ENCODE peak calls at places on chromosomes 12 and 14, in four cellular contexts. C is OCI-LY7, D is cardiac fibroblast, B is lower lobe of right lung. R is an unnamed sample.

GRCh38 chr12:25249951-25250738 is 584 bp downstream of the KRAS start:
- DNase-seq in D (peak), C (peak), B (peak), R (peak)

GRCh38 chr12:68675098-68675842 is 11.5 kb upstream of the NUP107 start:
- DNase-seq in C (peak), D (no peak), B (peak), R (peak)

GRCh38 chr12:68335462-68335861 is 3.3 kb upstream of the MDM1 start:
- DNase-seq in C (no peak), B (no peak), D (no peak), R (no peak)

GRCh38 chr12:52903855-52904508 is 894 bp downstream of the KRT8 start:
- DNase-seq in C (no peak), D (peak), B (peak), R (peak)

GRCh38 chr14:70170976-70171375 is 17.8 kb downstream of the SLC8A3 start:
- DNase-seq in B (no peak), C (no peak), D (no peak), R (no peak)

GRCh38 chr12:15699886-15700285 is 89.3 kb downstream of the EPS8 start:
- DNase-seq in C (no peak), B (no peak), D (peak), R (no peak)

GRCh38 chr12:62785941-62786559 is 148.9 kb downstream of the PPM1H start:
- DNase-seq in C (no peak), B (no peak), D (peak), R (no peak)

GRCh38 chr14:86404425-86404824 is 874.5 kb downstream of the FLRT2 start:
- DNase-seq in B (no peak), D (no peak), C (no peak), R (no peak)

GRCh38 chr14:91245029-91245428 is 525 bp upstream of the GPR68 start:
- DNase-seq in D (no peak), C (no peak), B (no peak), R (no peak)

GRCh38 chr14:95515523-95516517 is 630 bp downstream of the SYNE3 start:
- DNase-seq in D (peak), B (peak), C (peak), R (peak)

GRCh38 chr12:44294649-44295048 is 458.8 kb downstream of the TMEM117 start:
- DNase-seq in D (no peak), B (no peak), C (peak), R (no peak)

GRCh38 chr12:16294589-16294988 is 17.1 kb upstream of the SLC15A5 start:
- DNase-seq in B (no peak), D (no peak), C (no peak), R (no peak)

GRCh38 chr12:115000038-115000437 is 316.1 kb upstream of the TBX3 start:
- DNase-seq in C (peak), B (no peak), D (peak), R (no peak)

GRCh38 chr12:131621701-131622421 is 89.0 kb upstream of the SFSWAP start:
- DNase-seq in C (no peak), D (no peak), B (no peak), R (no peak)

GRCh38 chr12:77118696-77119095 is 53.3 kb upstream of the E2F7 start:
- DNase-seq in B (no peak), C (no peak), D (peak), R (no peak)

DNA sequence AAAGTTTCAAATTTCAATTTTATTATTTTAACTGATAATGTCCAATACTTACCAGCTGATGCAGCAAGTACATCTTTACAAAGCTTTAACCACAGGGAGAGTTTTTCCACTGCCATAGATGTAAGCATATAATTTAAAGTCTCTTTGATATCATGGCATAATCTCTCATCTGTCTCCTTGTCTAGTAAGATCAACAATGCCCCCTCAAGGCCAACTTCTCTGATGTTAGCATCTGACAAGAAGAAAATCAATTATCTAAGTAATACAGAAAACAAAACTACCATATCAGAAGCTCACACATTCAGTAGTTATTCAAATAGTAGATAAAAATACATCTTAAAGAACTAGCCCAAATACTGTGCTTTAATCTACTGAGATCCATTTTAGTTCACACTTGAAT is 94.2 kb downstream of the HEATR5A start:
- DNase-seq in B (no peak), D (peak), C (peak), R (no peak)
- TF ChIP-seq CTCF in B (no peak), D (no peak), C (peak), R (no peak)

GRCh38 chr12:108517288-108518100 is 2.4 kb downstream of the FICD start:
- DNase-seq in D (no peak), B (no peak), C (no peak), R (no peak)

GRCh38 chr12:108515916-108516315 is 839 bp downstream of the FICD start:
- DNase-seq in D (peak), C (peak), B (no peak), R (no peak)

GRCh38 chr12:108514468-108514972 is 557 bp upstream of the FICD start:
- DNase-seq in B (no peak), C (no peak), D (no peak), R (no peak)

GRCh38 chr12:108516511-108517275 is 1.6 kb downstream of the FICD start:
- DNase-seq in B (no peak), C (peak), D (peak), R (no peak)

GRCh38 chr12:108514973-108515814 is at the start of gene FICD:
- DNase-seq in C (peak), B (peak), D (peak), R (peak)
- TF ChIP-seq CTCF in C (no peak), B (no peak), D (no peak), R (no peak)

GRCh38 chr12:7588703-7589329 is 76.9 kb downstream of the APOBEC1 start:
- DNase-seq in D (peak), C (peak), B (no peak), R (no peak)
- TF ChIP-seq CTCF in D (peak), C (peak), B (peak), R (peak)

GRCh38 chr14:31902915-31903646 is 174.0 kb upstream of the ARHGAP5 start:
- DNase-seq in D (no peak), C (no peak), B (no peak), R (no peak)

GRCh38 chr14:31898835-31899528 is 178.1 kb upstream of the ARHGAP5 start:
- DNase-seq in C (no peak), D (no peak), B (no peak), R (no peak)

GRCh38 chr14:31897581-31898186 is 179.4 kb upstream of the ARHGAP5 start:
- DNase-seq in B (no peak), C (no peak), D (peak), R (no peak)

DNA sequence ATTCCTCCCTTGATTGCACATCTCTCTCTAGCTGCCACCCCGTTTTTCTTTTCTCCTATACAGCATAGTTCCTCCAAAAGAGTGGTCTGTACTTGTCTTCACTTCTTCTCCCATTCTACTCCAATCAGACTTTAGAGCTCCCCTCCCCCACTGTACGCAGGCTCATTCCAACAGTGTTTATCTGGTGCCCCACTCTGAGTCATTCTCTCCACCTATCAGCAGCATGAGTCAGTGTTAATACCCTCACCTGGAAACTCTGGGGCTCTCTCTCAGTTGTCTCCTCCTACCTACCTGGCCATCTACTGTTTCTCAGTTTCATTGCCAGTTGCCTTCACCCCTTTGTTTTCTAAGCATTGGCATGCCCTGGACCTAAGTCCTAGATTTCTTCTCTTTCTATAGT is 175.1 kb upstream of the ARHGAP5 start:
- DNase-seq in C (no peak), B (no peak), D (no peak), R (no peak)
- TF ChIP-seq CTCF in C (no peak), B (no peak), D (no peak), R (no peak)

DNA sequence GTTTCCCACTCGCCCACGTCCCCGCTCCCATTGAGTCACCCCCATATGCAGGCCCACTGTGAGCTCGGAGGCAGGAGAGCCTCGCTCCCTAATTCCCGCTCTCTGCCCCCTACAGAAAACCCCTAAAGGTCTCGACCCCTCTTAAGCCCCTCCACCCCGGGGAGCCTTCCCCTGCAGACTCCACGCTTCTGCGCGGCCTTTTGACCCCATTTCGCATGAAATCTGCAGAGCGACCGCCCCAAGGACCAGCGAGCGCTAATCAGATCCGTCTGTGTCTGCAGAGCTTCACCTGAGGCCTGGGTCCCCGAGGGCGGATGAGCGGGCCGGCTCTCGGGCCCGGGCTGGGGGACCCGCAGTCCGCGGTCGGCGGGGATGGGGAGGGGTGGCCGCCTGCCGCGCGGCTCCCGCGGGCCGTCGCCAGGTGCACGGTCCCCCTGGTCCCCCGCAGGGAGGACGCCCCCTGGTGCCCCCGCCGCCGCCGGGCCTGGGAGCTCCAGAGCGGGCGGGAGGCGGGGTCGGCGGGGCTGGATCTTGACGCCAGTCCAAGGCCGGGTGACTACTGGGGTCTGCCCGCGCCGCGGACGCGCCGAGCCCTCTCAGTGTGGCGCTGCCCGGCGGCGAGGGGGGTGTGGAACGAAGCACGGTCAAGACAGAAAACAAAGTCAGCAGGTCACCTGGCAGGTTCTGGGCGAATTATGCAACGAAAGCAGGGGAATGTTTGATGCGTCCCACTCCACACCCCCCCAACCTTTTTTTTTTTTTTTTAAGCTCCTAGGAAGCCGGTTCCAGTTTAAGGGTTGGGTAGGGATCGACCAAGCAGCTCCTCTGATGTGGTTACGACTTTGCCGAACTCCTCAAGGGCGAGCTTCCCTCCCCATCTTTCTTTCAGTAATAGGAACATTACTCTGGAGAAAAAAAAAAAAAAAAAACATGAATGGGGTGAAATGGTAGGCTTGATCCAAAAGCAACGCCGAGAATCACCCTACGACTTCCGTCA is 9.9 kb downstream of the BMP4 start:
- DNase-seq in B (no peak), C (no peak), D (no peak), R (no peak)
- TF ChIP-seq CTCF in B (no peak), C (no peak), D (no peak), R (no peak)

GRCh38 chr12:95608252-95609033 is 57.2 kb upstream of the USP44 start:
- DNase-seq in D (peak), B (peak), C (no peak), R (no peak)
- TF ChIP-seq CTCF in D (no peak), B (no peak), C (no peak), R (no peak)

DNA sequence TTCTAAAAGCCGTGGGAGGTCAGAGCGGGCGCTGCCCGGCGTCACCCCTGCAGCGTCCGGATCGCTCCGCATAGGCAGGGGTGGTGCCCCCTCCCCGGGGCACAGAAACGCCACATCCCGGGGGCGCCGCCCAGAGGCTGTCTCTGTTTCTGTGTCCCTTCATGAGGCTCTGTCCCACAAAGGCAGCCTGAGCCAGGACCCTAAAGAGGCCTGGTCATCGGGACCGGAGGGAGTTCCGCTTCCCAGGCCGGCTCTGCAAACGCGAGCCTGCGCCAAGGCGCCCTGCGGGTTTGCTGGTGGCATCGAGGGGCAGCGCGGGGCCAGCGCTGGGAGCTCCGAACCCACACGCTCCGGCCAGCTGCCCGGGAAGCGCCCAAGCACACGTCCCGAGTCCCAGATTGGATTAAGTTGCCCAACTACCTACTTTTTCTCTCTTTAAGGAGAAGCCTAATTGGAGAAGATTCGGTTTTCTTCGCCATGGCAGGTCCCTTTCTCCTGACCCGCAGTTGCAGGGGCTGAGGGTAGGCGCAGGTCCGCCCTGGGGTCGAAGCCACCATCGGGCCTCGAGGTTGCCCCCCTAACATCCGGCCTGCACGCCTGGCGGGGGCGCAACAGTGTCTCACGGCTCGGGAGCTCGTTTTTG is 421.7 kb downstream of the VRK1 start:
- DNase-seq in C (no peak), B (no peak), D (no peak), R (peak)
- TF ChIP-seq CTCF in C (no peak), B (no peak), D (no peak), R (no peak)